ENCODE peak calls at places on chromosomes 1 and 21, in six cellular contexts. B is body of pancreas; W is CD8-positive, alpha-beta memory T cell; K is adrenal gland; X is sigmoid colon; C is left ventricle myocardium inferior. Y is an unnamed sample.
A peak's percentile ranks its signal among the peaks of the same experiment; 100 is the strongest.

GRCh38 chr1:12435639-12436344 is 182.2 kb downstream of the DHRS3 start:
- DNase-seq in C (no peak), B (no peak), W (no peak), X (no peak), K (no peak), Y (no peak)

GRCh38 chr1:57770772-57771171 is 346.9 kb upstream of the DAB1 start:
- DNase-seq in W (no peak), B (no peak), X (no peak), K (no peak), C (no peak), Y (no peak)

GRCh38 chr1:86507935-86508582 is 38.8 kb upstream of the CLCA4 start:
- DNase-seq in X (peak; percentile 74), W (peak; percentile 26), C (no peak), K (peak; percentile 59), B (no peak), Y (no peak)

GRCh38 chr1:206974154-206974553 is 3.9 kb upstream of the FCAMR start:
- DNase-seq in K (no peak), W (no peak), C (no peak), B (no peak), X (no peak), Y (no peak)

GRCh38 chr1:58780586-58781452 is 3.0 kb downstream of the JUN start:
- DNase-seq in K (no peak), W (peak; percentile 30), X (no peak), C (no peak), B (peak; percentile 45), Y (peak; percentile 42)

GRCh38 chr1:201436461-201436860 is 14.9 kb upstream of the TNNI1 start:
- DNase-seq in X (no peak), B (no peak), C (no peak), K (no peak), W (no peak), Y (no peak)

GRCh38 chr1:91916811-91917460 is 31.0 kb upstream of the TGFBR3 start:
- DNase-seq in X (no peak), C (no peak), K (no peak), B (no peak), W (no peak), Y (no peak)

GRCh38 chr21:39263372-39263771 is 50.1 kb downstream of the BRWD1 start:
- DNase-seq in B (no peak), W (no peak), C (no peak), K (no peak), X (no peak), Y (no peak)

GRCh38 chr1:106749491-106749890 is 307.0 kb upstream of the PRMT6 start:
- DNase-seq in B (no peak), X (no peak), C (no peak), W (no peak), K (no peak), Y (no peak)

GRCh38 chr1:17012775-17013501 is 1.2 kb upstream of the ATP13A2 start:
- DNase-seq in X (peak; percentile 47), K (no peak), C (no peak), W (no peak), B (peak; percentile 68), Y (no peak)

GRCh38 chr1:246577720-246578106 is 11.5 kb downstream of the CNST start:
- DNase-seq in X (no peak), W (no peak), B (no peak), C (no peak), K (no peak), Y (no peak)

GRCh38 chr21:37631319-37632117 is 264.9 kb downstream of the DYRK1A start:
- DNase-seq in K (no peak), W (no peak), C (no peak), B (peak; percentile 48), X (no peak), Y (no peak)

GRCh38 chr1:19043579-19044443 is 87.3 kb upstream of the IFFO2 start:
- DNase-seq in C (no peak), K (no peak), W (no peak), X (peak; percentile 40), B (peak; percentile 10), Y (no peak)

GRCh38 chr1:82755671-82756070 is 954.9 kb downstream of the ADGRL2 start:
- DNase-seq in C (no peak), B (no peak), W (no peak), X (no peak), K (no peak), Y (no peak)

GRCh38 chr1:39132505-39133339 is 71.8 kb upstream of the MACF1 start:
- DNase-seq in C (peak; percentile 74), W (no peak), B (peak; percentile 40), K (peak; percentile 91), X (peak; percentile 79), Y (no peak)

GRCh38 chr1:107879338-107879737 is 85.6 kb downstream of the VAV3 start:
- DNase-seq in W (no peak), K (no peak), C (no peak), X (no peak), B (no peak), Y (no peak)

GRCh38 chr21:27424601-27425000 is 457.7 kb upstream of the ADAMTS5 start:
- DNase-seq in X (no peak), W (no peak), B (no peak), K (no peak), C (no peak), Y (no peak)

GRCh38 chr1:8747879-8748825 is 69.3 kb downstream of the RERE start:
- DNase-seq in X (no peak), C (no peak), B (no peak), W (no peak), K (no peak), Y (no peak)

GRCh38 chr1:13892671-13893325 is 192.8 kb downstream of the PRDM2 start:
- DNase-seq in K (no peak), B (no peak), X (no peak), W (no peak), C (peak; percentile 16), Y (no peak)

GRCh38 chr1:13890766-13891165 is 190.8 kb downstream of the PRDM2 start:
- DNase-seq in C (no peak), B (no peak), W (no peak), K (no peak), X (no peak), Y (no peak)

GRCh38 chr1:13892141-13892670 is 192.2 kb downstream of the PRDM2 start:
- DNase-seq in W (no peak), B (no peak), X (no peak), C (no peak), K (no peak), Y (no peak)

GRCh38 chr1:13896932-13897331 is 196.9 kb downstream of the PRDM2 start:
- DNase-seq in X (no peak), C (no peak), B (no peak), K (no peak), W (no peak), Y (no peak)

GRCh38 chr1:13893456-13893855 is 193.5 kb downstream of the PRDM2 start:
- DNase-seq in B (no peak), K (no peak), X (no peak), C (no peak), W (no peak), Y (no peak)
- H3K4me3 ChIP-seq in B (no peak overlapping the region), K (no peak overlapping the region), X (peak overlapping the region; percentile 46), C (peak overlapping the region; percentile 61), W (no peak overlapping the region), Y (no peak overlapping the region)

DNA sequence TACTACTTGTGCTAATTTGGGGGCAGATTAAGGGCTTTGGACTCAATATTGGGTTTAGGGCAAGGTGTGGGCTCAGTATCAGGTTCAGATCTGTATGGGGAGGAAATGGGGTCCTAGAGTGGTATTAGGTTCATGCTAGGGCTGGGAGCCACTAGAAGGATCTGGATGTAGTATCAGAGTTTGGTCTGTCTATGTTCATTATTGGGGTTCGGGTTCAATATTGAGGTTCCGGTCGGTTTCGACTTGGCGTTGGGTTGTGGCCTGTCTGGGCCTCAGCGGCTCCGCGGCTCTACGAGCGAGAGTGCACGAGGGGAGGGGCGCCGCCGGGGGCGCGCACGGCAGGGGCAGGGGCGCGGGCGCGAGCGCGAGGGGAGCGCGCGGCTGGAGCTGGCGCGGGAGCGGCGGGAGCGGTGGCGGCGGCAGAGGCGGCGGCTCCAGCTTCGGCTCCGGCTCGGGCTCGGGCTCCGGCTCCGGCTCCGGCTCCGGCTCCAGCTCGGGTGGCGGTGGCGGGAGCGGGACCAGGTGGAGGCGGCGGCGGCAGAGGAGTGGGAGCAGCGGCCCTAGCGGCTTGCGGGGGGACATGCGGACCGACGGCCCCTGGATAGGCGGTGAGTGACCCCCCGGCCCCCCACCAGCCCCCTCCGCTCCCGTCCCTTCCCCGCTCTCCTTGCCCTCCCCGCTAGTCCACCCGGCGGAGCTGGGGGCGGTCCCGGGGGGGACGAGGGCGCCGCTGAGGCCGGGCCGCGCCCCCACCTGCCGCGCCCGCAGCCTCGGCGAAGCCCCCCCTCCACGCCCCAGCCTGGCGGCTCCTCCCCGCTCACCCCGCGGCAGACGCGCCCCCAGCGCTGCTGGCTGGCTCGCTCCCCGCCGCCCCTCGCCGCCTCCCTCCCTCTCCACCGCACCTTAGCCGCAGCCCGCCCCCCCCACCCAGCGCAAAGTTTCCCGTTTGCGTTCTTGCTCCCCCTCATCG is at the start of gene PTPRF:
- DNase-seq in X (peak; percentile 86), W (peak; percentile 22), C (peak; percentile 49), K (peak; percentile 73), B (peak; percentile 75), Y (no peak)
- H3K27ac ChIP-seq in X (peak within 1 kb of the TSS; percentile 93), W (no peak within 1 kb of the TSS), C (no peak within 1 kb of the TSS), K (peak within 1 kb of the TSS; percentile 76), B (peak within 1 kb of the TSS; percentile 83), Y (no peak within 1 kb of the TSS)

GRCh38 chr21:29196021-29196663 is 65.7 kb downstream of the MAP3K7CL start:
- DNase-seq in W (peak; percentile 30), K (peak; percentile 86), X (peak; percentile 66), B (peak; percentile 21), C (no peak), Y (peak; percentile 44)

GRCh38 chr21:29192999-29193563 is 62.6 kb downstream of the MAP3K7CL start:
- DNase-seq in X (no peak), B (no peak), W (no peak), K (no peak), C (peak; percentile 30), Y (no peak)

GRCh38 chr21:29193907-29194306 is 63.5 kb downstream of the MAP3K7CL start:
- DNase-seq in X (no peak), C (no peak), B (no peak), K (no peak), W (no peak), Y (no peak)

GRCh38 chr21:29194342-29194741 is 63.9 kb downstream of the MAP3K7CL start:
- DNase-seq in B (no peak), X (no peak), K (no peak), C (no peak), W (no peak), Y (no peak)

GRCh38 chr21:29194847-29195246 is 64.4 kb downstream of the MAP3K7CL start:
- DNase-seq in B (no peak), W (no peak), C (no peak), X (no peak), K (no peak), Y (no peak)
- H3K4me3 ChIP-seq in B (no peak overlapping the region), W (no peak overlapping the region), C (peak overlapping the region; percentile 58), X (no peak overlapping the region), K (no peak overlapping the region), Y (no peak overlapping the region)

DNA sequence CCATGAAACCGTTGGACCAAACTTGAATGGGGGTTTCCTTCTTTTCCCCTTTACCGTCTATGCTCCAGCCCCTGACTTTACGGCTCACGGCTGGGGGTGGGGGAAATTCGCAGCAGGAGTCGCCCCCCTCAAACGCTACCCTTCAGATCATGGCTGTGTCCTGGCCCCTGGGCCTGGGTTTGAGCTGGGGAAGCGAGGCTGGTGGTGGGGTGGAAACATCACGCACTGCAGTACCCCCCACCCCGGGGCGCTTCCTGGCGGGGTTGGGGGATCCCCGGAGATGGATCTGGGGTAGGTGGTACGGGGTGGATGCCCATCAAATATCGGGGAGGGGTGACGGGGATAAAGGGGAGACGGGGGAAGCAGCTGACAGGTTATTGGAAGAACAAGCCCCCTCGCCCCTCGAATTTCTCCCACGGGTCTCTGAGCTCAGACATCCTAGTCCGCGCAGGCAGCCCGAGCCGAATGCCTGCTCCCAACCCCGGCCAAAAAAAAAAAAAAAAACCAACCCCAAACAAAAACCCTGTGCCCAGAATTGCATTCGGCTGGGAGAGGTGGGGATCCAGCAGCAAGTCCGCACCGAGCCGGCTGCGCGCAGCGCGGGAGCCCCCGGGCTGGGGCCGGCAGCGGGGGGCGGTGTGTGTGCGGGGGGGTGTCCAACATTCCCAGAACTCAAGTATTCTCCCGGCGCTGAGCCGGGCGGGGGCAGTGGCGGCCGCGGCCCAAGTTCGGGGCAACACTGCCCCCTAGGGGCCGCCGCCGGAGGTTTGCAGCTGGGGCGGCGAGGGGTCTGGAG is 59.0 kb upstream of the ACOT11 start:
- DNase-seq in C (peak; percentile 79), B (peak; percentile 80), W (peak; percentile 78), X (peak; percentile 90), K (peak; percentile 83), Y (peak; percentile 52)
- H3K27ac ChIP-seq in C (peak overlapping the region; percentile 95), B (peak overlapping the region; percentile 96), W (peak overlapping the region; percentile 75), X (peak overlapping the region; percentile 97), K (peak overlapping the region; percentile 91), Y (peak overlapping the region; percentile 78)

Y was measured in effector memory CD4-positive, alpha-beta T cell.